ENCODE peak calls at places on chromosomes 12 and 14, in five cellular contexts. F is brain microvascular endothelial cell, L is tibial nerve, S is ascending aorta, P is H9. R is an unnamed sample.

GRCh38 chr12:10867381-10867780 is 16.7 kb downstream of the PRH1 start:
- DNase-seq in S (no peak), L (no peak), F (no peak), P (no peak), R (no peak)

GRCh38 chr12:123050331-123050809 is 69.9 kb downstream of the ARL6IP4 start:
- DNase-seq in P (no peak), S (peak), F (peak), L (no peak), R (no peak)

GRCh38 chr12:109439181-109439580 is 37.9 kb downstream of the KCTD10 start:
- DNase-seq in L (no peak), F (no peak), P (no peak), S (no peak), R (no peak)

GRCh38 chr12:27290501-27291168 is 42.0 kb upstream of the BMAL2 start:
- DNase-seq in S (no peak), F (no peak), P (no peak), L (no peak), R (no peak)

GRCh38 chr14:71607056-71607455 is 325.2 kb upstream of the RGS6 start:
- DNase-seq in P (no peak), L (no peak), S (no peak), F (no peak), R (no peak)

GRCh38 chr14:90641111-90642010 is 174.9 kb downstream of the TTC7B start:
- DNase-seq in P (no peak), F (no peak), L (no peak), S (no peak), R (no peak)

GRCh38 chr12:75364918-75365317 is 26.0 kb upstream of the GLIPR1L2 start:
- DNase-seq in F (no peak), P (no peak), S (no peak), L (no peak), R (no peak)

GRCh38 chr12:119412811-119413794 is 78.6 kb downstream of the CCDC60 start:
- DNase-seq in F (peak), S (no peak), L (peak), P (peak), R (peak)

GRCh38 chr12:110932048-110932447 is 11.7 kb upstream of the MYL2 start:
- DNase-seq in L (no peak), F (no peak), P (peak), S (no peak), R (no peak)

GRCh38 chr12:99281277-99281676 is 366.3 kb upstream of the GARIN6 start:
- DNase-seq in F (no peak), S (no peak), L (no peak), P (no peak), R (no peak)

GRCh38 chr14:64200170-64200569 is 94.0 kb downstream of the ESR2 start:
- DNase-seq in P (no peak), S (no peak), F (no peak), L (no peak), R (no peak)

GRCh38 chr12:117885211-117885610 is 83.6 kb downstream of the KSR2 start:
- DNase-seq in L (no peak), P (no peak), S (no peak), F (no peak), R (no peak)

GRCh38 chr12:96187675-96188355 is 6.4 kb upstream of the ELK3 start:
- DNase-seq in P (no peak), L (no peak), S (no peak), F (no peak), R (no peak)

GRCh38 chr12:106632797-106633450 is 50.1 kb downstream of the RFX4 start:
- DNase-seq in S (no peak), P (no peak), F (no peak), L (no peak), R (no peak)

GRCh38 chr12:93361159-93361919 is 16.4 kb upstream of the NUDT4 start:
- DNase-seq in F (no peak), P (no peak), S (peak), L (no peak), R (no peak)

GRCh38 chr12:64587447-64587846 is 22.8 kb upstream of the RASSF3 start:
- DNase-seq in S (no peak), L (no peak), F (no peak), P (peak), R (no peak)

GRCh38 chr14:57884175-57884574 is 18.3 kb upstream of the SLC35F4 start:
- DNase-seq in P (no peak), L (no peak), F (no peak), S (no peak), R (no peak)
- TF ChIP-seq CTCF in P (peak), L (no peak), F (peak), S (no peak), R (peak)

GRCh38 chr12:1444142-1444516 is 150.3 kb downstream of the FBXL14 start:
- DNase-seq in P (no peak), L (no peak), S (no peak), F (no peak), R (no peak)
- H3K27ac ChIP-seq in P (no peak), L (peak), S (peak), F (peak), R (peak)

DNA sequence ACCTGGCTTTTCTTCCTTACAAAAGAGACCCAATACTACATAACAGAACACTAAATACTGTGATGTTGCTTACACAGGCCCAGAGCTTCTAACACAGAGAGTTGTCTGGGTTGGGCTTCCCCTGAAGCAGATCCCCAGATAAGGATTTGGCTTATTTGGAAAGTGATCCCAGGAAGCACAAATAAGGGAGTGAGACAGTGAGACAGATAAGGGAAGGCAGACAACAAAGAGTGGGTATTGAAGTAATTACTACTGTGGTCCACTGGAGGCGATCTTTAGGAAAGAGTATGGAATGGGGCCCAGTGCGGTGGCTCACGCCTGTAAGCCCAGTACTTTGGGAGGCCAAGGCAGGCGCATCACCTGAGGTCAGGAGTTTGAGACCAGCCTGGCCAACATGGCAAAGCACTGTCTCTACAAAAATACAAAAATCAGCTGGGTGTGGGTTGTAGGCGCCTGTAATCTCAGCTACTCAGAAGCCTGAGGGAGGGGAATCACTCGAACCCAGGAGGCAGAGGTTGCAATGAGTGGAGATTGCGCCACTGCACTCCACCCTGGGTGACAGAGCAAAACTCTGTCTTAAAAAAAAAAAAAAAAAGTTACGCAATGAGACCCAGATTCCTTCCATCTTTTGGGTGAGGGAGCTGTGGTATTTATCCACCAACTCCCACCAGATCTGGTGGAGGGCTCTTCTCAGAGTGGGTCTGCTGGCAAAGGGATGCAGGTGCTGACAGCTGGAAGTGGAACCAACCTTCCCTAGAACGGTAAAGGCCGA is 10.2 kb upstream of the C12orf43 start:
- DNase-seq in S (no peak), P (no peak), L (no peak), F (no peak), R (no peak)
- TF ChIP-seq CTCF in S (no peak), P (peak), L (no peak), F (peak), R (no peak)

GRCh38 chr14:35297677-35298076 is 5.5 kb downstream of the PSMA6 start:
- DNase-seq in L (no peak), S (no peak), F (no peak), P (no peak), R (no peak)
- H3K27ac ChIP-seq in L (no peak), S (no peak), F (no peak), P (no peak), R (no peak)

GRCh38 chr12:19223018-19223417 is 93.5 kb downstream of the PLEKHA5 start:
- DNase-seq in F (no peak), S (no peak), P (no peak), L (no peak), R (no peak)
- TF ChIP-seq CTCF in F (peak), S (peak), P (no peak), L (no peak), R (peak)

GRCh38 chr14:35934499-35934898 is 108.4 kb downstream of the BRMS1L start:
- DNase-seq in P (no peak), L (no peak), S (no peak), F (no peak), R (no peak)
- H3K27ac ChIP-seq in P (no peak), L (no peak), S (no peak), F (no peak), R (no peak)

GRCh38 chr12:125455556-125455955 is 390.3 kb downstream of the AACS start:
- DNase-seq in F (no peak), P (no peak), L (no peak), S (no peak), R (no peak)
- TF ChIP-seq CTCF in F (no peak), P (peak), L (no peak), S (no peak), R (no peak)

GRCh38 chr12:47838286-47838931 is 18.7 kb upstream of the HDAC7 start:
- DNase-seq in F (peak), L (peak), P (peak), S (no peak), R (no peak)
- H3K27ac ChIP-seq in F (no peak), L (peak), P (no peak), S (peak), R (no peak)

R was measured in AG04450.